ENCODE peak calls at places on chromosomes 13 and 19, in six cellular contexts. One of them, this sample, is unnamed.
A peak's percentile ranks its signal among the peaks of the same experiment; 100 is the strongest.

GRCh38 chr13:22031702-22032286 is 360.9 kb downstream of the FGF9 start:
- DNase-seq in ascending aorta: no peak
- DNase-seq in breast epithelium: no peak
- DNase-seq in CD8-positive, alpha-beta T cell: no peak
- DNase-seq in lung: no peak
- DNase-seq in A549: no peak
- DNase-seq in this sample: no peak

GRCh38 chr19:17915940-17916593 is 16.7 kb upstream of the CCDC124 start:
- DNase-seq in A549: peak; percentile 36
- DNase-seq in breast epithelium: no peak
- DNase-seq in CD8-positive, alpha-beta T cell: no peak
- DNase-seq in lung: no peak
- DNase-seq in ascending aorta: no peak
- DNase-seq in this sample: no peak

GRCh38 chr13:24931450-24932217 is 164.3 kb upstream of the PABPC3 start:
- DNase-seq in CD8-positive, alpha-beta T cell: no peak
- DNase-seq in lung: no peak
- DNase-seq in breast epithelium: no peak
- DNase-seq in A549: no peak
- DNase-seq in ascending aorta: no peak
- DNase-seq in this sample: no peak

GRCh38 chr13:99813346-99814095 is 158.0 kb downstream of the ZIC5 start:
- DNase-seq in CD8-positive, alpha-beta T cell: no peak
- DNase-seq in breast epithelium: no peak
- DNase-seq in ascending aorta: no peak
- DNase-seq in lung: no peak
- DNase-seq in A549: no peak
- DNase-seq in this sample: peak; percentile 69

GRCh38 chr19:7504684-7505083 is 11.2 kb upstream of the ZNF358 start:
- DNase-seq in A549: no peak
- DNase-seq in breast epithelium: no peak
- DNase-seq in ascending aorta: no peak
- DNase-seq in lung: no peak
- DNase-seq in CD8-positive, alpha-beta T cell: no peak
- DNase-seq in this sample: no peak

GRCh38 chr13:106917673-106918652 is 350.0 kb upstream of the ARGLU1 start:
- DNase-seq in breast epithelium: peak; percentile 51
- DNase-seq in lung: peak; percentile 78
- DNase-seq in CD8-positive, alpha-beta T cell: peak; percentile 70
- DNase-seq in A549: peak; percentile 35
- DNase-seq in ascending aorta: peak; percentile 88
- DNase-seq in this sample: peak; percentile 82

GRCh38 chr19:2726904-2727639 is 5.9 kb upstream of the DIRAS1 start:
- DNase-seq in lung: no peak
- DNase-seq in ascending aorta: no peak
- DNase-seq in A549: no peak
- DNase-seq in CD8-positive, alpha-beta T cell: no peak
- DNase-seq in breast epithelium: no peak
- DNase-seq in this sample: peak; percentile 45

GRCh38 chr19:19304186-19304975 is 15.9 kb downstream of the SUGP1 start:
- DNase-seq in breast epithelium: no peak
- DNase-seq in A549: no peak
- DNase-seq in lung: no peak
- DNase-seq in CD8-positive, alpha-beta T cell: no peak
- DNase-seq in ascending aorta: no peak
- DNase-seq in this sample: no peak

GRCh38 chr19:18223860-18224524 is 2.2 kb downstream of the PDE4C start:
- DNase-seq in ascending aorta: no peak
- DNase-seq in A549: no peak
- DNase-seq in CD8-positive, alpha-beta T cell: no peak
- DNase-seq in breast epithelium: no peak
- DNase-seq in lung: no peak
- DNase-seq in this sample: peak; percentile 61

GRCh38 chr19:33564836-33565338 is 43.3 kb upstream of the PEPD start:
- DNase-seq in lung: no peak
- DNase-seq in breast epithelium: no peak
- DNase-seq in CD8-positive, alpha-beta T cell: no peak
- DNase-seq in A549: no peak
- DNase-seq in ascending aorta: no peak
- DNase-seq in this sample: no peak

GRCh38 chr13:51781246-51782022 is 22.5 kb downstream of the DHRS12 start:
- DNase-seq in lung: no peak
- DNase-seq in A549: no peak
- DNase-seq in ascending aorta: no peak
- DNase-seq in CD8-positive, alpha-beta T cell: no peak
- DNase-seq in breast epithelium: no peak
- DNase-seq in this sample: no peak

GRCh38 chr13:90302113-90302512 is 1045.4 kb upstream of the MIR17HG start:
- DNase-seq in lung: no peak
- DNase-seq in breast epithelium: no peak
- DNase-seq in CD8-positive, alpha-beta T cell: no peak
- DNase-seq in ascending aorta: no peak
- DNase-seq in A549: no peak
- DNase-seq in this sample: no peak

GRCh38 chr13:40345654-40346372 is 320.6 kb downstream of the FOXO1 start:
- DNase-seq in breast epithelium: no peak
- DNase-seq in A549: no peak
- DNase-seq in CD8-positive, alpha-beta T cell: peak; percentile 23
- DNase-seq in lung: no peak
- DNase-seq in ascending aorta: no peak
- DNase-seq in this sample: peak; percentile 63

GRCh38 chr19:47049307-47049700 is 880 bp upstream of the TMEM160 start:
- DNase-seq in A549: no peak
- DNase-seq in ascending aorta: no peak
- DNase-seq in breast epithelium: no peak
- DNase-seq in CD8-positive, alpha-beta T cell: no peak
- DNase-seq in lung: no peak
- DNase-seq in this sample: no peak

GRCh38 chr13:109869312-109870237 is 83.2 kb upstream of the IRS2 start:
- DNase-seq in lung: peak; percentile 66
- DNase-seq in A549: peak; percentile 70
- DNase-seq in ascending aorta: peak; percentile 85
- DNase-seq in CD8-positive, alpha-beta T cell: no peak
- DNase-seq in breast epithelium: peak; percentile 35
- DNase-seq in this sample: peak; percentile 69

GRCh38 chr19:48487544-48487943 is 18.4 kb downstream of the CYTH2 start:
- DNase-seq in breast epithelium: no peak
- DNase-seq in lung: no peak
- DNase-seq in A549: no peak
- DNase-seq in ascending aorta: no peak
- DNase-seq in CD8-positive, alpha-beta T cell: no peak
- DNase-seq in this sample: no peak

GRCh38 chr13:40109324-40109958 is 454.0 kb downstream of the COG6 start:
- DNase-seq in CD8-positive, alpha-beta T cell: no peak
- DNase-seq in lung: no peak
- DNase-seq in breast epithelium: no peak
- DNase-seq in A549: peak; percentile 5
- DNase-seq in ascending aorta: peak; percentile 69
- DNase-seq in this sample: no peak

GRCh38 chr19:33052352-33052972 is 12.2 kb downstream of the RHPN2 start:
- DNase-seq in CD8-positive, alpha-beta T cell: no peak
- DNase-seq in ascending aorta: no peak
- DNase-seq in breast epithelium: no peak
- DNase-seq in A549: no peak
- DNase-seq in lung: no peak
- DNase-seq in this sample: no peak

GRCh38 chr13:20190481-20191310 is 2.0 kb downstream of the GJB2 start:
- DNase-seq in CD8-positive, alpha-beta T cell: no peak
- DNase-seq in lung: no peak
- DNase-seq in breast epithelium: no peak
- DNase-seq in A549: no peak
- DNase-seq in ascending aorta: no peak
- DNase-seq in this sample: no peak

GRCh38 chr13:46006688-46007452 is 45.7 kb downstream of the ZC3H13 start:
- DNase-seq in A549: no peak
- DNase-seq in lung: no peak
- DNase-seq in CD8-positive, alpha-beta T cell: no peak
- DNase-seq in breast epithelium: no peak
- DNase-seq in ascending aorta: no peak
- DNase-seq in this sample: no peak

GRCh38 chr13:112066624-112067004 is 335 bp upstream of the SOX1 start:
- DNase-seq in CD8-positive, alpha-beta T cell: peak; percentile 65
- DNase-seq in lung: no peak
- DNase-seq in breast epithelium: no peak
- DNase-seq in A549: no peak
- DNase-seq in ascending aorta: no peak
- DNase-seq in this sample: no peak

GRCh38 chr19:51751655-51752054 is at the start of gene FPR1:
- DNase-seq in lung: no peak
- DNase-seq in breast epithelium: no peak
- DNase-seq in CD8-positive, alpha-beta T cell: no peak
- DNase-seq in ascending aorta: peak; percentile 60
- DNase-seq in A549: no peak
- DNase-seq in this sample: no peak

GRCh38 chr19:55484571-55485438 is at the start of gene NAT14:
- DNase-seq in lung: no peak
- DNase-seq in CD8-positive, alpha-beta T cell: peak; percentile 77
- DNase-seq in A549: peak; percentile 94
- DNase-seq in ascending aorta: no peak
- DNase-seq in breast epithelium: no peak
- DNase-seq in this sample: peak; percentile 48

GRCh38 chr13:113407103-113407530 is 43.2 kb upstream of the GRTP1 start:
- DNase-seq in CD8-positive, alpha-beta T cell: no peak
- DNase-seq in breast epithelium: no peak
- DNase-seq in A549: no peak
- DNase-seq in ascending aorta: peak; percentile 49
- DNase-seq in lung: no peak
- DNase-seq in this sample: peak; percentile 41

GRCh38 chr19:18807861-18808331 is 16.8 kb upstream of the COMP start:
- DNase-seq in lung: no peak
- DNase-seq in ascending aorta: no peak
- DNase-seq in CD8-positive, alpha-beta T cell: no peak
- DNase-seq in A549: no peak
- DNase-seq in breast epithelium: no peak
- DNase-seq in this sample: no peak

DNA sequence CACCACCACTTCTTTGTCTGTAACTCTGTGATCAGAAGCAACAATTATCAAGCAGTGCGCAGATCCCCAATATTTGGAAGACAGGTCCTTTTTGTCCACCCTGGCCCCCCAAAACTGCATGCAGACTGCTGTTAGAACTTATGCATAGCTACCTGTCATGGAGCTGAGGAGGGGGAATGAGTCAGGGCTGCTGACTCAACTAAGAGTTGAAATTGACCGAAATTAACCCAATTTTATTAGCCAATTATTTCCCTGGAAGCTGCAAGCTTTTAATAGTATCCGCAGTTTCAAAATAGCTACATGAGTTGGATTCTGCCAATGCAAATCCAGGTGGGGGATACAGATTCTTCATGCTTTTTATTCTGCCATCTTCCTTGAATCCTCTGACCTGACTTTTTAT is 14.0 kb upstream of the ZNF491 start:
- DNase-seq in A549: no peak
- DNase-seq in CD8-positive, alpha-beta T cell: no peak
- DNase-seq in lung: no peak
- DNase-seq in breast epithelium: no peak
- DNase-seq in ascending aorta: no peak
- DNase-seq in this sample: no peak
- H3K27ac ChIP-seq in A549: no peak overlapping the region
- H3K27ac ChIP-seq in CD8-positive, alpha-beta T cell: no peak overlapping the region
- H3K27ac ChIP-seq in lung: no peak overlapping the region
- H3K27ac ChIP-seq in breast epithelium: no peak overlapping the region
- H3K27ac ChIP-seq in ascending aorta: no peak overlapping the region
- H3K27ac ChIP-seq in this sample: no peak overlapping the region

GRCh38 chr19:12578641-12579040 is 27.4 kb upstream of the ZNF564 start:
- DNase-seq in lung: no peak
- DNase-seq in A549: no peak
- DNase-seq in CD8-positive, alpha-beta T cell: no peak
- DNase-seq in breast epithelium: no peak
- DNase-seq in ascending aorta: peak; percentile 16
- DNase-seq in this sample: no peak

DNA sequence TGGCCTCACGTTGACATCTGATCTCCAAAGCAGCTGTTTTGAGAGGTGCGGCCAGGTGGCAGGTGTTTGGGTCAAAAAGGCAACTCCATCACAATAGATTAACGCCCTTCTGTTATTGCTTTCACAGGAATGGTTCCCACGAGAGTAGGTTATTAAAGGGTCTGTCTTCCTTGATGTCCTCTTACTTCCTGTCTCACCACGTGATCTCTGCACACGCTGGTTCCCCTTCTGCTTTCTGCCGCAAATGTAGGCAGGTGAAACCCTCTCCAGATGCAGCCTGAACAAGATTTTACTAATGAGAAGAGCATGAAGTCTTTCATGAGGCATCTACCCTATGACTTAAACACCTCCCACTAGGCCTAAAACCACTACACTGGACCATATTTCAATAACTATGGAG is 22.8 kb upstream of the ZNF564 start:
- DNase-seq in breast epithelium: no peak
- DNase-seq in A549: no peak
- DNase-seq in CD8-positive, alpha-beta T cell: no peak
- DNase-seq in ascending aorta: no peak
- DNase-seq in lung: no peak
- DNase-seq in this sample: peak; percentile 73
- H3K27ac ChIP-seq in breast epithelium: no peak overlapping the region
- H3K27ac ChIP-seq in A549: no peak overlapping the region
- H3K27ac ChIP-seq in CD8-positive, alpha-beta T cell: no peak overlapping the region
- H3K27ac ChIP-seq in ascending aorta: no peak overlapping the region
- H3K27ac ChIP-seq in lung: no peak overlapping the region
- H3K27ac ChIP-seq in this sample: no peak overlapping the region

DNA sequence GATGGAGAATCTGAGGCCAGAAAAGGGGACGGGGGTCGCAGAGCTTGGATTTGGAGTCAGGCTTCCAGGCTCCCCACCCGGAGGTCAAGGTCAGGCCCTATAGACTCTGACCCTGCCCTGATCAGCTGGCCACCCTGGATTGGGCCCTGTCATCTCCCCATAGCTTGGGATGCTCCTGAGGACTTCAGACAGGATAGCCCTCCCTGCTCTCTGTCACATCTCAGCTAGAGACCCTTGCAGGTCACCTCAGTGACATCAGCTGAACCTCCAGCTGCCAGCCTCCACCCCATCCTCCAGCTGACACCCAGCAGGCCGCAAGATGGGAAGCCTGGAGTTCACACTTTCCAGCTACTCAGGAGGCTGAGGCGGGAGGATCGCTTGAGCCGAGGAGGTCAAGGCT is 2.8 kb upstream of the TPM4 start:
- DNase-seq in ascending aorta: peak; percentile 71
- DNase-seq in CD8-positive, alpha-beta T cell: no peak
- DNase-seq in A549: no peak
- DNase-seq in lung: no peak
- DNase-seq in breast epithelium: peak; percentile 23
- DNase-seq in this sample: no peak
- H3K27ac ChIP-seq in ascending aorta: peak overlapping the region; percentile 83
- H3K27ac ChIP-seq in CD8-positive, alpha-beta T cell: no peak overlapping the region
- H3K27ac ChIP-seq in A549: no peak overlapping the region
- H3K27ac ChIP-seq in lung: peak overlapping the region; percentile 5
- H3K27ac ChIP-seq in breast epithelium: peak overlapping the region; percentile 97
- H3K27ac ChIP-seq in this sample: peak overlapping the region; percentile 96

DNA sequence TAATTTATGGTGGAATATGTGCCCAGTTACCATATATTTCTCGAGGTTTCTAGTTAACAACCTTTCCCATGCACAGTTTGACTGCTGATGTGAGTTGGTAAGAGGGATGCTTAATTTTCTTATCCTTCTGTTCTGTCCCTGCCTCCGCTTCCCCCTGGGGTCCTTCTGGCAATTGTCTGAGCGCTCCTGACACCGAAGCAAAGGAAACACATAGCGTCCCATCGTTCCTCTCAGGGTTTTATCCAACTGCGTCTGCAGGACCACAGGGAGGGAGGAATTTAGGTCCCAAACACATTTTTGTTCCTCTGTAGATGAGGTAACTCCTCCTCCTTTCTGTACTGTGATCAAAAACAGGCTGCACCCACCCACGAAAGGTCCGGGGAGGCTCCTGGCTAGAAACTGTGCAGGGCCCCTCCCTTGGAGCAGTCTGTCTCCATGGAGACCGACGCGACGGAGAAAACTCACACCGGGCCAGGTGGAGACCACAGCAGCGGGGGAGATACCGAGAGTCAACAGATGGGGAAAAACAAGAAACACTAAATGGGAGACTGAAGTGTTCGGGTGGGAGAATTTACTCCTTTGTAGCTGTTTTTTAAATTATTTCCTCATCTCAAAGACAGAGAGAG is 191.9 kb upstream of the NBEA start:
- DNase-seq in A549: no peak
- DNase-seq in lung: no peak
- DNase-seq in breast epithelium: no peak
- DNase-seq in ascending aorta: no peak
- DNase-seq in CD8-positive, alpha-beta T cell: no peak
- DNase-seq in this sample: no peak
- H3K27ac ChIP-seq in A549: no peak overlapping the region
- H3K27ac ChIP-seq in lung: no peak overlapping the region
- H3K27ac ChIP-seq in breast epithelium: no peak overlapping the region
- H3K27ac ChIP-seq in ascending aorta: no peak overlapping the region
- H3K27ac ChIP-seq in CD8-positive, alpha-beta T cell: no peak overlapping the region
- H3K27ac ChIP-seq in this sample: no peak overlapping the region

This sample was measured in Peyer's patch.